ENCODE peak calls at places on chromosomes 7 and 10, in six cellular contexts. One of them, this sample, is unnamed.

GRCh38 chr7:134701272-134701671 is 54.6 kb downstream of the BPGM start:
- DNase-seq in H1: no peak
- DNase-seq in HCT116: no peak
- DNase-seq in spleen: no peak
- DNase-seq in breast epithelium: no peak
- DNase-seq in transverse colon: no peak
- DNase-seq in this sample: no peak

GRCh38 chr7:107047902-107048782 is 3.6 kb downstream of the PRKAR2B start:
- DNase-seq in breast epithelium: no peak
- DNase-seq in spleen: no peak
- DNase-seq in transverse colon: no peak
- DNase-seq in H1: peak
- DNase-seq in HCT116: no peak
- DNase-seq in this sample: no peak

GRCh38 chr10:35058134-35058533 is 32.0 kb downstream of the CUL2 start:
- DNase-seq in breast epithelium: no peak
- DNase-seq in HCT116: no peak
- DNase-seq in spleen: no peak
- DNase-seq in H1: no peak
- DNase-seq in transverse colon: no peak
- DNase-seq in this sample: no peak

GRCh38 chr10:35043796-35044344 is 46.3 kb downstream of the CUL2 start:
- DNase-seq in spleen: no peak
- DNase-seq in breast epithelium: no peak
- DNase-seq in transverse colon: no peak
- DNase-seq in HCT116: no peak
- DNase-seq in H1: no peak
- DNase-seq in this sample: no peak

GRCh38 chr10:9331583-9332008 is 1277.1 kb downstream of the GATA3 start:
- DNase-seq in breast epithelium: no peak
- DNase-seq in HCT116: peak
- DNase-seq in transverse colon: no peak
- DNase-seq in spleen: no peak
- DNase-seq in H1: no peak
- DNase-seq in this sample: peak

GRCh38 chr10:17001961-17002749 is 127.5 kb downstream of the CUBN start:
- DNase-seq in transverse colon: peak
- DNase-seq in breast epithelium: no peak
- DNase-seq in HCT116: no peak
- DNase-seq in spleen: no peak
- DNase-seq in H1: no peak
- DNase-seq in this sample: no peak

GRCh38 chr10:132754071-132754470 is 31.9 kb downstream of the NKX6-2 start:
- DNase-seq in H1: no peak
- DNase-seq in HCT116: no peak
- DNase-seq in spleen: no peak
- DNase-seq in transverse colon: no peak
- DNase-seq in breast epithelium: no peak
- DNase-seq in this sample: no peak

GRCh38 chr10:72186213-72186612 is 29.6 kb upstream of the ANAPC16 start:
- DNase-seq in breast epithelium: no peak
- DNase-seq in spleen: no peak
- DNase-seq in HCT116: no peak
- DNase-seq in H1: no peak
- DNase-seq in transverse colon: no peak
- DNase-seq in this sample: no peak

GRCh38 chr7:154795014-154795413 is 207.9 kb downstream of the PAXIP1 start:
- DNase-seq in HCT116: no peak
- DNase-seq in transverse colon: no peak
- DNase-seq in H1: no peak
- DNase-seq in spleen: no peak
- DNase-seq in breast epithelium: no peak
- DNase-seq in this sample: no peak

GRCh38 chr7:65937296-65937695 is 44.7 kb downstream of the GUSB start:
- DNase-seq in spleen: no peak
- DNase-seq in HCT116: no peak
- DNase-seq in H1: no peak
- DNase-seq in transverse colon: no peak
- DNase-seq in breast epithelium: no peak
- DNase-seq in this sample: no peak

GRCh38 chr7:30585675-30586074 is 9.0 kb upstream of the GARS1 start:
- DNase-seq in HCT116: no peak
- DNase-seq in H1: no peak
- DNase-seq in transverse colon: no peak
- DNase-seq in breast epithelium: no peak
- DNase-seq in spleen: no peak
- DNase-seq in this sample: no peak

GRCh38 chr10:15084502-15084922 is 4.1 kb downstream of the ACBD7 start:
- DNase-seq in HCT116: peak
- DNase-seq in spleen: no peak
- DNase-seq in breast epithelium: peak
- DNase-seq in transverse colon: peak
- DNase-seq in H1: no peak
- DNase-seq in this sample: no peak

GRCh38 chr10:124739996-124740373 is 4.2 kb downstream of the FAM53B start:
- DNase-seq in H1: no peak
- DNase-seq in spleen: no peak
- DNase-seq in breast epithelium: no peak
- DNase-seq in HCT116: no peak
- DNase-seq in transverse colon: no peak
- DNase-seq in this sample: no peak

GRCh38 chr7:102843850-102844249 is 69.0 kb upstream of the LRRC17 start:
- DNase-seq in HCT116: no peak
- DNase-seq in H1: no peak
- DNase-seq in transverse colon: no peak
- DNase-seq in spleen: no peak
- DNase-seq in breast epithelium: no peak
- DNase-seq in this sample: no peak

GRCh38 chr10:6912929-6913328 is 332.9 kb upstream of the PRKCQ start:
- DNase-seq in breast epithelium: no peak
- DNase-seq in spleen: no peak
- DNase-seq in H1: no peak
- DNase-seq in HCT116: no peak
- DNase-seq in transverse colon: no peak
- DNase-seq in this sample: no peak

GRCh38 chr10:122450336-122450990 is 4.0 kb upstream of the ARMS2 start:
- DNase-seq in breast epithelium: no peak
- DNase-seq in HCT116: no peak
- DNase-seq in spleen: no peak
- DNase-seq in transverse colon: no peak
- DNase-seq in H1: no peak
- DNase-seq in this sample: no peak

GRCh38 chr10:77372400-77372799 is 265.2 kb downstream of the KCNMA1 start:
- DNase-seq in transverse colon: no peak
- DNase-seq in H1: no peak
- DNase-seq in HCT116: no peak
- DNase-seq in breast epithelium: no peak
- DNase-seq in spleen: no peak
- DNase-seq in this sample: no peak

GRCh38 chr10:129958686-129959543 is 5.2 kb downstream of the EBF3 start:
- DNase-seq in spleen: peak
- DNase-seq in breast epithelium: no peak
- DNase-seq in HCT116: no peak
- DNase-seq in H1: peak
- DNase-seq in transverse colon: no peak
- DNase-seq in this sample: no peak

GRCh38 chr7:129574487-129574886 is 37.0 kb upstream of the NRF1 start:
- DNase-seq in HCT116: no peak
- DNase-seq in transverse colon: no peak
- DNase-seq in spleen: no peak
- DNase-seq in breast epithelium: no peak
- DNase-seq in H1: no peak
- DNase-seq in this sample: no peak

GRCh38 chr10:102918817-102919236 is 733 bp downstream of the CNNM2 start:
- DNase-seq in HCT116: no peak
- DNase-seq in spleen: peak
- DNase-seq in H1: no peak
- DNase-seq in transverse colon: peak
- DNase-seq in breast epithelium: no peak
- DNase-seq in this sample: peak

GRCh38 chr10:23918839-23919238 is 290.1 kb upstream of the KIAA1217 start:
- DNase-seq in transverse colon: no peak
- DNase-seq in HCT116: no peak
- DNase-seq in spleen: no peak
- DNase-seq in H1: no peak
- DNase-seq in breast epithelium: no peak
- DNase-seq in this sample: no peak

GRCh38 chr10:33248638-33249037 is 85.8 kb downstream of the NRP1 start:
- DNase-seq in H1: no peak
- DNase-seq in HCT116: no peak
- DNase-seq in breast epithelium: no peak
- DNase-seq in transverse colon: no peak
- DNase-seq in spleen: no peak
- DNase-seq in this sample: no peak

DNA sequence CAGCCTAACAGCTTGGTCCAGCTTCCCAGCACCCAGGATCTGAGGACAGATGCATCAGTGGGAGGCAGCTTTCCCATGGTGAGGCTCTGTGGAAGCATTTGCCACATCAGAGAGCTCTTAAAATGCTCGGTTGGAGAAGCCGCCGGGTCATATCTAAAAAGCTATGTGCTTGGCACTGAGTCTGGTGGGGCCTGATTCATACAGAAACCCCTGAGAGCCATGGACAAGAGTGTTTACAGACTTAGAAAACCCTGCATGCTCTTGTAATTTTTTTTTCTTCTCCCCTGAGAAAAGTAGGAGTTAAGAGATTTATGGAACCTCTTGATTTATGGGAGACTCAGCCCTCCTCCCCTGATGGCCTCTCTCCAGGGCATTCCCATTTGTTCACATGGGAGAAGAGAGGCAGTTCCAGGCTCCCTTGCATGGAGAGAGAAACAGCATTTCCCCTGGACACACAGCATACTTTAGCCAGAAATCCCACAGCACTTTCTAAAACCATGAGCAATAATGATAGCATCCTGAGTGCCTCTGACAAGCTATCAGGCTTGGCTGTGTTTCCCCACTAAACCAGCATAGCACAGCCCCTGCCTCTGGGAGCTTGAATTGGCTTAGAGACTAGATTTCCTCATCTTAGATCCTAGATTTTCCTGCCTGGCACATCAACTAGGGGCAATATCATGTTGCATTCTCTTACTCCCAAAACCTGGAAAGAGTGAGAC is 322.1 kb upstream of the AUTS2 start:
- DNase-seq in breast epithelium: no peak
- DNase-seq in transverse colon: no peak
- DNase-seq in spleen: no peak
- DNase-seq in H1: no peak
- DNase-seq in HCT116: no peak
- DNase-seq in this sample: no peak
- TF ChIP-seq POLR2AphosphoS5 in breast epithelium: no peak
- TF ChIP-seq POLR2AphosphoS5 in transverse colon: no peak
- TF ChIP-seq POLR2AphosphoS5 in spleen: no peak
- TF ChIP-seq POLR2AphosphoS5 in H1: no peak
- TF ChIP-seq POLR2AphosphoS5 in HCT116: no peak
- TF ChIP-seq POLR2AphosphoS5 in this sample: no peak

GRCh38 chr10:82643076-82643475 is 768.1 kb downstream of the NRG3 start:
- DNase-seq in breast epithelium: no peak
- DNase-seq in transverse colon: no peak
- DNase-seq in H1: no peak
- DNase-seq in HCT116: no peak
- DNase-seq in spleen: no peak
- DNase-seq in this sample: no peak

GRCh38 chr10:82643601-82644000 is 768.6 kb downstream of the NRG3 start:
- DNase-seq in breast epithelium: no peak
- DNase-seq in spleen: no peak
- DNase-seq in H1: no peak
- DNase-seq in HCT116: no peak
- DNase-seq in transverse colon: no peak
- DNase-seq in this sample: no peak
- TF ChIP-seq POLR2AphosphoS5 in breast epithelium: no peak
- TF ChIP-seq POLR2AphosphoS5 in spleen: no peak
- TF ChIP-seq POLR2AphosphoS5 in H1: no peak
- TF ChIP-seq POLR2AphosphoS5 in HCT116: no peak
- TF ChIP-seq POLR2AphosphoS5 in transverse colon: no peak
- TF ChIP-seq POLR2AphosphoS5 in this sample: no peak

GRCh38 chr10:30436688-30437038 is 2.7 kb downstream of the MAP3K8 start:
- DNase-seq in spleen: no peak
- DNase-seq in HCT116: no peak
- DNase-seq in breast epithelium: no peak
- DNase-seq in transverse colon: no peak
- DNase-seq in H1: no peak
- DNase-seq in this sample: no peak
- TF ChIP-seq POLR2AphosphoS5 in spleen: no peak
- TF ChIP-seq POLR2AphosphoS5 in HCT116: no peak
- TF ChIP-seq POLR2AphosphoS5 in breast epithelium: no peak
- TF ChIP-seq POLR2AphosphoS5 in transverse colon: no peak
- TF ChIP-seq POLR2AphosphoS5 in H1: no peak
- TF ChIP-seq POLR2AphosphoS5 in this sample: no peak

GRCh38 chr10:93379366-93380042 is 102.6 kb downstream of the MYOF start:
- DNase-seq in HCT116: no peak
- DNase-seq in breast epithelium: no peak
- DNase-seq in spleen: no peak
- DNase-seq in transverse colon: no peak
- DNase-seq in H1: no peak
- DNase-seq in this sample: no peak

GRCh38 chr10:93384006-93384405 is 98.1 kb downstream of the MYOF start:
- DNase-seq in spleen: no peak
- DNase-seq in transverse colon: no peak
- DNase-seq in breast epithelium: peak
- DNase-seq in H1: no peak
- DNase-seq in HCT116: peak
- DNase-seq in this sample: no peak

GRCh38 chr10:93380043-93380565 is 102.0 kb downstream of the MYOF start:
- DNase-seq in transverse colon: no peak
- DNase-seq in HCT116: no peak
- DNase-seq in spleen: no peak
- DNase-seq in breast epithelium: no peak
- DNase-seq in H1: no peak
- DNase-seq in this sample: no peak

GRCh38 chr10:93386496-93387369 is 95.4 kb downstream of the MYOF start:
- DNase-seq in spleen: no peak
- DNase-seq in H1: no peak
- DNase-seq in HCT116: no peak
- DNase-seq in transverse colon: no peak
- DNase-seq in breast epithelium: no peak
- DNase-seq in this sample: no peak

GRCh38 chr10:93383562-93383981 is 98.6 kb downstream of the MYOF start:
- DNase-seq in H1: no peak
- DNase-seq in HCT116: no peak
- DNase-seq in transverse colon: no peak
- DNase-seq in breast epithelium: no peak
- DNase-seq in spleen: no peak
- DNase-seq in this sample: no peak
- TF ChIP-seq POLR2AphosphoS5 in H1: no peak
- TF ChIP-seq POLR2AphosphoS5 in HCT116: no peak
- TF ChIP-seq POLR2AphosphoS5 in transverse colon: no peak
- TF ChIP-seq POLR2AphosphoS5 in breast epithelium: no peak
- TF ChIP-seq POLR2AphosphoS5 in spleen: no peak
- TF ChIP-seq POLR2AphosphoS5 in this sample: no peak

This sample was measured in GM12892.